ENCODE peak calls at places on chromosomes 3 and 15, in ten cellular contexts. W is lower leg skin, M is right cardiac atrium, F is right atrium auricular region, P is heart left ventricle, K is brain microvascular endothelial cell, H is body of pancreas, N is skeletal muscle cell, S is choroid plexus epithelial cell, G is HAP-1. V is an unnamed sample.

GRCh38 chr3:7953449-7954015 is 548.1 kb upstream of the LMCD1 start:
- DNase-seq in W (no peak), M (no peak), F (no peak), P (no peak), K (no peak), H (no peak), N (no peak), S (no peak), G (no peak), V (no peak)

GRCh38 chr3:107044587-107045119 is 332.6 kb upstream of the CCDC54 start:
- DNase-seq in W (no peak), M (no peak), F (no peak), P (no peak), K (no peak), H (no peak), N (no peak), S (no peak), G (no peak), V (no peak)

GRCh38 chr15:74610302-74610951 is 5.2 kb upstream of the CLK3 start:
- DNase-seq in W (no peak), M (peak; percentile 64), F (no peak), P (peak; percentile 75), K (no peak), H (no peak), N (no peak), S (peak; percentile 35), G (no peak), V (no peak)

GRCh38 chr3:66029443-66029842 is 9.3 kb downstream of the MAGI1 start:
- DNase-seq in W (no peak), M (no peak), F (no peak), P (no peak), K (no peak), H (no peak), N (no peak), S (no peak), G (no peak), V (no peak)

GRCh38 chr15:69087581-69087980 is 72.9 kb upstream of the GLCE start:
- DNase-seq in W (no peak), M (no peak), F (no peak), P (no peak), K (no peak), H (no peak), N (no peak), S (no peak), G (no peak), V (no peak)

GRCh38 chr15:65056868-65057548 is 10.8 kb downstream of the RASL12 start:
- DNase-seq in W (no peak), M (no peak), F (no peak), P (no peak), K (peak; percentile 17), H (no peak), N (no peak), S (peak; percentile 65), G (no peak), V (no peak)

GRCh38 chr3:44522494-44522933 is 32.5 kb upstream of the ZKSCAN7 start:
- DNase-seq in W (no peak), M (no peak), F (no peak), P (no peak), K (no peak), H (no peak), N (no peak), S (no peak), G (no peak), V (no peak)

GRCh38 chr15:52408823-52409222 is 113.2 kb upstream of the MYO5C start:
- DNase-seq in W (no peak), M (no peak), F (no peak), P (no peak), K (peak; percentile 2), H (no peak), N (no peak), S (no peak), G (no peak), V (no peak)

GRCh38 chr3:38834110-38834509 is 18.1 kb upstream of the SCN10A start:
- DNase-seq in W (peak; percentile 40), M (peak; percentile 84), F (peak; percentile 68), P (peak; percentile 73), K (peak; percentile 89), H (no peak), N (peak; percentile 83), S (peak; percentile 93), G (no peak), V (no peak)

GRCh38 chr15:51093488-51093864 is 1.2 kb downstream of the TNFAIP8L3 start:
- DNase-seq in W (no peak), M (peak; percentile 51), F (no peak), P (no peak), K (no peak), H (no peak), N (no peak), S (no peak), G (no peak), V (no peak)
- H3K4me3 ChIP-seq in W (no peak overlapping the region), M (peak overlapping the region; percentile 81), F (peak overlapping the region; percentile 51), P (peak overlapping the region; percentile 62), K (peak overlapping the region; percentile 59), H (no peak overlapping the region), N (peak overlapping the region; percentile 70), S (peak overlapping the region; percentile 71), G (no peak overlapping the region), V (no peak overlapping the region)

GRCh38 chr3:71910107-71910506 is 125.2 kb upstream of the PROK2 start:
- DNase-seq in W (no peak), M (no peak), F (no peak), P (no peak), K (no peak), H (no peak), N (no peak), S (peak; percentile 15), G (no peak), V (no peak)

GRCh38 chr3:71905426-71905825 is 120.5 kb upstream of the PROK2 start:
- DNase-seq in W (no peak), M (peak; percentile 58), F (no peak), P (no peak), K (no peak), H (no peak), N (no peak), S (no peak), G (no peak), V (no peak)

GRCh38 chr3:71903141-71903540 is 118.2 kb upstream of the PROK2 start:
- DNase-seq in W (no peak), M (peak; percentile 50), F (no peak), P (no peak), K (no peak), H (no peak), N (no peak), S (no peak), G (no peak), V (no peak)

GRCh38 chr3:71912839-71913495 is 128.0 kb upstream of the PROK2 start:
- DNase-seq in W (no peak), M (no peak), F (no peak), P (no peak), K (no peak), H (no peak), N (no peak), S (no peak), G (no peak), V (no peak)

DNA sequence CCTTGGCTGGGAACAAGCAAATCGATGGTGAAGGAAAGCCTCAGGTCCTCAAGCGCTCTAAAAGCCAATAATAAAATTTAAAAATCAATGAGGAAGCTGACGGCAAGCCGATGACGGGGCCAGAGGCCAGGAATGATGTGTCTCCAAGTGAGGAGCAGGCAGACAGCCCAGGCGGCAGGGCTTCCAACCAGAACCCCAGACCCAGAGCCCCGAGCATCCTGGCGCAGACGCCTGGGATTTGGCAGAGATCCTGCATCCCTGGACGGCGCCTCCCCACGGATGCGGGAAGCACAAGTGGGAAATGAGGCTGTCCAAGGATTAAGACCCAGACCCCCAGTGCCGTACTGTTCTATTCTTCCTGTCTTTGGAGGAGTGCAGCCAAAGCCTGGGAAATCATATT is 123.1 kb upstream of the PROK2 start:
- DNase-seq in W (no peak), M (peak; percentile 68), F (no peak), P (no peak), K (no peak), H (no peak), N (no peak), S (no peak), G (no peak), V (no peak)
- H3K4me3 ChIP-seq in W (no peak overlapping the region), M (no peak overlapping the region), F (no peak overlapping the region), P (no peak overlapping the region), K (no peak overlapping the region), H (no peak overlapping the region), N (no peak overlapping the region), S (no peak overlapping the region), G (no peak overlapping the region), V (no peak overlapping the region)

GRCh38 chr3:27720029-27720518 is 2.0 kb downstream of the EOMES start:
- DNase-seq in W (no peak), M (no peak), F (no peak), P (no peak), K (no peak), H (no peak), N (no peak), S (no peak), G (no peak), V (no peak)
- H3K4me3 ChIP-seq in W (no peak overlapping the region), M (no peak overlapping the region), F (no peak overlapping the region), P (no peak overlapping the region), K (no peak overlapping the region), H (no peak overlapping the region), N (no peak overlapping the region), S (no peak overlapping the region), G (no peak overlapping the region), V (no peak overlapping the region)

DNA sequence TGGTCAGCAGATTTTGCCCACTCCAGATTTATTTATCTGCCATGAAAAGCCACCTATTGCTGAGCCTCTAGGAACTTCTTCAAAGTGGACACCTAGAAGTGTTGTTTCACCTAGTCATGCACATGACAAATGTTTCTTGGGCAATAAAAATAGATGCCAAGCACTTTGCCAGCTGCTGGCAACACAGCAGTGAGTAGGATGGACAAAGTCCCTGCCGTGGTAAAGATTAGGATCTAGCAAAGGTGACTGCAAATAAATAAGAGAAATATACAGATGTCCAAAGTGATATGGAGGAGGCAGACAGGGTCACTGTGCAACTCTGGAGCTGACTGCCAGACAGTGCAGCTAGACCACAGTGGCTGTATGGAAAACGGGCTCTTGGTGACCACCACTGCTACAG is 137.9 kb downstream of the SUCLG2 start:
- DNase-seq in W (no peak), M (no peak), F (no peak), P (no peak), K (no peak), H (no peak), N (no peak), S (no peak), G (no peak), V (peak; percentile 98)
- H3K4me3 ChIP-seq in W (no peak overlapping the region), M (no peak overlapping the region), F (no peak overlapping the region), P (no peak overlapping the region), K (no peak overlapping the region), H (no peak overlapping the region), N (no peak overlapping the region), S (no peak overlapping the region), G (no peak overlapping the region), V (no peak overlapping the region)